ENCODE peak calls at places on chromosomes 12 and 14, in ten cellular contexts. One of them, this sample, is unnamed.

GRCh38 chr14:100474176-100474575 is 113.0 kb downstream of the BEGAIN start:
- DNase-seq in MCF 10A: no peak
- DNase-seq in ascending aorta: no peak
- DNase-seq in astrocyte of the spinal cord: peak
- DNase-seq in PC-9: no peak
- DNase-seq in IMR-90: no peak
- DNase-seq in choroid plexus epithelial cell: no peak
- DNase-seq in HCT116: no peak
- DNase-seq in brain microvascular endothelial cell: no peak
- DNase-seq in type B pancreatic cell: no peak
- DNase-seq in this sample: no peak

GRCh38 chr14:102979406-102979805 is 56.9 kb downstream of the AMN start:
- DNase-seq in MCF 10A: no peak
- DNase-seq in ascending aorta: no peak
- DNase-seq in astrocyte of the spinal cord: no peak
- DNase-seq in PC-9: no peak
- DNase-seq in IMR-90: no peak
- DNase-seq in choroid plexus epithelial cell: no peak
- DNase-seq in HCT116: no peak
- DNase-seq in brain microvascular endothelial cell: no peak
- DNase-seq in type B pancreatic cell: no peak
- DNase-seq in this sample: no peak

GRCh38 chr12:106304797-106305196 is 2.3 kb downstream of the TCP11L2 start:
- DNase-seq in MCF 10A: no peak
- DNase-seq in ascending aorta: no peak
- DNase-seq in astrocyte of the spinal cord: no peak
- DNase-seq in PC-9: no peak
- DNase-seq in IMR-90: no peak
- DNase-seq in choroid plexus epithelial cell: no peak
- DNase-seq in HCT116: no peak
- DNase-seq in brain microvascular endothelial cell: no peak
- DNase-seq in type B pancreatic cell: no peak
- DNase-seq in this sample: no peak

GRCh38 chr14:37974421-37974820 is 233.3 kb upstream of the SSTR1 start:
- DNase-seq in MCF 10A: no peak
- DNase-seq in ascending aorta: no peak
- DNase-seq in astrocyte of the spinal cord: no peak
- DNase-seq in PC-9: no peak
- DNase-seq in IMR-90: no peak
- DNase-seq in choroid plexus epithelial cell: no peak
- DNase-seq in HCT116: no peak
- DNase-seq in brain microvascular endothelial cell: no peak
- DNase-seq in type B pancreatic cell: no peak
- DNase-seq in this sample: no peak

GRCh38 chr14:70162353-70162752 is 26.4 kb downstream of the SLC8A3 start:
- DNase-seq in MCF 10A: no peak
- DNase-seq in ascending aorta: no peak
- DNase-seq in astrocyte of the spinal cord: no peak
- DNase-seq in PC-9: no peak
- DNase-seq in IMR-90: no peak
- DNase-seq in choroid plexus epithelial cell: no peak
- DNase-seq in HCT116: no peak
- DNase-seq in brain microvascular endothelial cell: no peak
- DNase-seq in type B pancreatic cell: no peak
- DNase-seq in this sample: no peak

GRCh38 chr12:15984097-15984800 is 73.1 kb downstream of the DERA start:
- DNase-seq in MCF 10A: no peak
- DNase-seq in ascending aorta: no peak
- DNase-seq in astrocyte of the spinal cord: no peak
- DNase-seq in PC-9: no peak
- DNase-seq in IMR-90: peak
- DNase-seq in choroid plexus epithelial cell: no peak
- DNase-seq in HCT116: no peak
- DNase-seq in brain microvascular endothelial cell: no peak
- DNase-seq in type B pancreatic cell: no peak
- DNase-seq in this sample: peak

GRCh38 chr12:11967356-11968040 is 103.2 kb upstream of the BCL2L14 start:
- DNase-seq in MCF 10A: no peak
- DNase-seq in ascending aorta: no peak
- DNase-seq in astrocyte of the spinal cord: peak
- DNase-seq in PC-9: no peak
- DNase-seq in IMR-90: no peak
- DNase-seq in choroid plexus epithelial cell: no peak
- DNase-seq in HCT116: no peak
- DNase-seq in brain microvascular endothelial cell: no peak
- DNase-seq in type B pancreatic cell: no peak
- DNase-seq in this sample: no peak

GRCh38 chr12:44000309-44000952 is 164.6 kb downstream of the TMEM117 start:
- DNase-seq in MCF 10A: peak
- DNase-seq in ascending aorta: no peak
- DNase-seq in astrocyte of the spinal cord: peak
- DNase-seq in PC-9: no peak
- DNase-seq in IMR-90: peak
- DNase-seq in choroid plexus epithelial cell: peak
- DNase-seq in HCT116: peak
- DNase-seq in brain microvascular endothelial cell: peak
- DNase-seq in type B pancreatic cell: no peak
- DNase-seq in this sample: peak

GRCh38 chr14:24299255-24300191 is at the start of the genes DHRS1 and NOP9:
- DNase-seq in MCF 10A: peak
- DNase-seq in ascending aorta: peak
- DNase-seq in astrocyte of the spinal cord: peak
- DNase-seq in PC-9: peak
- DNase-seq in IMR-90: peak
- DNase-seq in choroid plexus epithelial cell: peak
- DNase-seq in HCT116: peak
- DNase-seq in brain microvascular endothelial cell: peak
- DNase-seq in type B pancreatic cell: peak
- DNase-seq in this sample: peak

GRCh38 chr14:24296341-24297157 is 3.0 kb downstream of the DHRS1 start:
- DNase-seq in MCF 10A: peak
- DNase-seq in ascending aorta: no peak
- DNase-seq in astrocyte of the spinal cord: peak
- DNase-seq in PC-9: peak
- DNase-seq in IMR-90: peak
- DNase-seq in choroid plexus epithelial cell: peak
- DNase-seq in HCT116: no peak
- DNase-seq in brain microvascular endothelial cell: peak
- DNase-seq in type B pancreatic cell: no peak
- DNase-seq in this sample: no peak

GRCh38 chr14:24298892-24299254 is 707 bp downstream of the DHRS1 start:
- DNase-seq in MCF 10A: peak
- DNase-seq in ascending aorta: no peak
- DNase-seq in astrocyte of the spinal cord: peak
- DNase-seq in PC-9: peak
- DNase-seq in IMR-90: peak
- DNase-seq in choroid plexus epithelial cell: peak
- DNase-seq in HCT116: peak
- DNase-seq in brain microvascular endothelial cell: peak
- DNase-seq in type B pancreatic cell: no peak
- DNase-seq in this sample: no peak

GRCh38 chr14:24300326-24300980 is 803 bp downstream of the NOP9 start:
- DNase-seq in MCF 10A: no peak
- DNase-seq in ascending aorta: no peak
- DNase-seq in astrocyte of the spinal cord: no peak
- DNase-seq in PC-9: no peak
- DNase-seq in IMR-90: no peak
- DNase-seq in choroid plexus epithelial cell: no peak
- DNase-seq in HCT116: no peak
- DNase-seq in brain microvascular endothelial cell: no peak
- DNase-seq in type B pancreatic cell: no peak
- DNase-seq in this sample: no peak

DNA sequence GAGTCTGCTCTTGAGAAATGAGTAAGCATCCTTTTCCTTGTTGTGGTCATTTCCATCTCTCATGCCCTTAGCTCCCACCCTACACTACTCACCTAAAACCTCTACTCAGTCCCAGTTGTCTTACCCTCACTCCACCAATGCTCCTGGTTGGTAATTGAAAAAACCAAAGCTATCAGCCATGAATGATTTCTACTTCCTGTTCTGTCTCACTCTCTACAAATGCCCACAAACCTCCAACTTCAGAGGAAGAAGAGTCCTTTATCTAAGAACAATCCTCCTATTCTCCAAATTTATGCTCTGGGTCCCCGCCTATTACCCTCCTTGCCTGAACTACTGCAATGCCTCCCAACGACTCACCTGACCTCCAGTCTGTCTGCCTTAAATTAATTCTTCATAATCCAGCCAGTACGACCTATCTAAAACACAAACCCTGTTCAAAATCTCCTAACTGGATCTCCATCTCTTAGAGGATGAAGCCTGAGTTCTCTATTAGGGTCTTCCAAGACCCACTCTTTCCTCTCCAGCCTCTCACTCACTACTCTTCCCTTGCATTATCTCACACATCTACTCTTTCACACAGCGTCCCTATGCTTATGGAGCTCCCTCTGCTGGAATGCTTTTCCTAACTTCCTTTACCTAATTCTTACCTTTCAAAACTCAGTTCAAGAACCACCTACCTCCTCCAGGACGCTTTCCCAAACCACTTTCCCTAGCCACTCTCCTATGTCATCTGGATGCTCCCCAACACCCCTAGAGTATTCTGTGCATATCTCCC is 2.2 kb downstream of the DHRS1 start:
- DNase-seq in MCF 10A: peak
- DNase-seq in ascending aorta: no peak
- DNase-seq in astrocyte of the spinal cord: no peak
- DNase-seq in PC-9: no peak
- DNase-seq in IMR-90: peak
- DNase-seq in choroid plexus epithelial cell: peak
- DNase-seq in HCT116: no peak
- DNase-seq in brain microvascular endothelial cell: peak
- DNase-seq in type B pancreatic cell: no peak
- DNase-seq in this sample: no peak
- TF ChIP-seq CTCF in MCF 10A: peak
- TF ChIP-seq CTCF in ascending aorta: no peak
- TF ChIP-seq CTCF in astrocyte of the spinal cord: peak
- TF ChIP-seq CTCF in PC-9: peak
- TF ChIP-seq CTCF in IMR-90: peak
- TF ChIP-seq CTCF in choroid plexus epithelial cell: peak
- TF ChIP-seq CTCF in HCT116: peak
- TF ChIP-seq CTCF in brain microvascular endothelial cell: peak
- TF ChIP-seq CTCF in type B pancreatic cell: peak
- TF ChIP-seq CTCF in this sample: peak

DNA sequence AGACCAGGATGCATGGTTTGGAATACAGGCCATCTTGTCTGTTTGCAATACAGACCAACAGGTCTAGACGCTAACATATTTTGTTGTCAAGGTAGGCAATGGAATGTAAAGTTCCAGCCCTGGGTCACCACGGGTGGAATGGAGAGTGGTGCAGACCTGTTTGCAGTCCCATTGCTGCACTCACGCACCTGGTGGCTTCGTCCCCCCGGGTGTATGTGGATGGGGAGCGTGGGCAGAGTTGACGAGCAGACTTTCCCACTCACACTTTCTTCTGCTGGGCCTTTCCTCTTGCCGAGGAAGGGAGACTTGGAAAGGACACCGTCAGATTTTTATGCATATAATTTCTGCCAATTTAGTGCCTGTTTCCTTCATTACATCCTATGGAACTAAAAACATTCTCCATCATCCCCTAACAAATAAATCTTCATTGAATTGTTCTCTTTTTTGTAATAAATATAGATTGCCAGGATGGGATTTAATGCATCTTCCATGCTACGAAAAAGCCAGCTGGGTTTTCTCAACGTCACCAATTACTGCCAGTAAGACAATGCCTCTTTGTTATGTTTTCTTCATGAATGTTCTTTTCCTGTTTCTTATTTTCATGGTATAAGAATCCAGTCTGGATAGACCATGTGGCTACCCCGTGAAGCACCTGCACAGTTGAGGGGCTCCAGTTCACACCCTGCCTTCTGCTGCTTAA is 15.2 kb downstream of the DCAF4 start:
- DNase-seq in MCF 10A: no peak
- DNase-seq in ascending aorta: no peak
- DNase-seq in astrocyte of the spinal cord: no peak
- DNase-seq in PC-9: no peak
- DNase-seq in IMR-90: no peak
- DNase-seq in choroid plexus epithelial cell: no peak
- DNase-seq in HCT116: no peak
- DNase-seq in brain microvascular endothelial cell: no peak
- DNase-seq in type B pancreatic cell: no peak
- DNase-seq in this sample: no peak
- TF ChIP-seq CTCF in MCF 10A: no peak
- TF ChIP-seq CTCF in ascending aorta: no peak
- TF ChIP-seq CTCF in astrocyte of the spinal cord: no peak
- TF ChIP-seq CTCF in PC-9: no peak
- TF ChIP-seq CTCF in IMR-90: no peak
- TF ChIP-seq CTCF in choroid plexus epithelial cell: no peak
- TF ChIP-seq CTCF in HCT116: no peak
- TF ChIP-seq CTCF in brain microvascular endothelial cell: no peak
- TF ChIP-seq CTCF in type B pancreatic cell: no peak
- TF ChIP-seq CTCF in this sample: no peak

GRCh38 chr12:6360578-6361490 is 14.5 kb downstream of the SCNN1A start:
- DNase-seq in MCF 10A: no peak
- DNase-seq in ascending aorta: no peak
- DNase-seq in astrocyte of the spinal cord: no peak
- DNase-seq in PC-9: no peak
- DNase-seq in IMR-90: no peak
- DNase-seq in choroid plexus epithelial cell: no peak
- DNase-seq in HCT116: no peak
- DNase-seq in brain microvascular endothelial cell: no peak
- DNase-seq in type B pancreatic cell: no peak
- DNase-seq in this sample: no peak
- TF ChIP-seq CTCF in MCF 10A: no peak
- TF ChIP-seq CTCF in ascending aorta: no peak
- TF ChIP-seq CTCF in astrocyte of the spinal cord: no peak
- TF ChIP-seq CTCF in PC-9: no peak
- TF ChIP-seq CTCF in IMR-90: no peak
- TF ChIP-seq CTCF in choroid plexus epithelial cell: no peak
- TF ChIP-seq CTCF in HCT116: no peak
- TF ChIP-seq CTCF in brain microvascular endothelial cell: no peak
- TF ChIP-seq CTCF in type B pancreatic cell: no peak
- TF ChIP-seq CTCF in this sample: no peak

GRCh38 chr12:80713419-80713818 is 3.3 kb upstream of the MYF5 start:
- DNase-seq in MCF 10A: no peak
- DNase-seq in ascending aorta: no peak
- DNase-seq in astrocyte of the spinal cord: no peak
- DNase-seq in PC-9: no peak
- DNase-seq in IMR-90: no peak
- DNase-seq in choroid plexus epithelial cell: no peak
- DNase-seq in HCT116: no peak
- DNase-seq in brain microvascular endothelial cell: no peak
- DNase-seq in type B pancreatic cell: no peak
- DNase-seq in this sample: no peak

GRCh38 chr12:80714055-80714454 is 2.7 kb upstream of the MYF5 start:
- DNase-seq in MCF 10A: no peak
- DNase-seq in ascending aorta: no peak
- DNase-seq in astrocyte of the spinal cord: peak
- DNase-seq in PC-9: no peak
- DNase-seq in IMR-90: peak
- DNase-seq in choroid plexus epithelial cell: no peak
- DNase-seq in HCT116: no peak
- DNase-seq in brain microvascular endothelial cell: no peak
- DNase-seq in type B pancreatic cell: no peak
- DNase-seq in this sample: no peak

GRCh38 chr12:80714846-80715245 is 1.9 kb upstream of the MYF5 start:
- DNase-seq in MCF 10A: no peak
- DNase-seq in ascending aorta: no peak
- DNase-seq in astrocyte of the spinal cord: no peak
- DNase-seq in PC-9: no peak
- DNase-seq in IMR-90: no peak
- DNase-seq in choroid plexus epithelial cell: no peak
- DNase-seq in HCT116: no peak
- DNase-seq in brain microvascular endothelial cell: no peak
- DNase-seq in type B pancreatic cell: no peak
- DNase-seq in this sample: no peak

GRCh38 chr12:80716711-80717469 is at the start of gene MYF5:
- DNase-seq in MCF 10A: no peak
- DNase-seq in ascending aorta: no peak
- DNase-seq in astrocyte of the spinal cord: no peak
- DNase-seq in PC-9: no peak
- DNase-seq in IMR-90: no peak
- DNase-seq in choroid plexus epithelial cell: no peak
- DNase-seq in HCT116: no peak
- DNase-seq in brain microvascular endothelial cell: no peak
- DNase-seq in type B pancreatic cell: no peak
- DNase-seq in this sample: no peak

GRCh38 chr12:80715850-80716249 is 862 bp upstream of the MYF5 start:
- DNase-seq in MCF 10A: no peak
- DNase-seq in ascending aorta: no peak
- DNase-seq in astrocyte of the spinal cord: no peak
- DNase-seq in PC-9: no peak
- DNase-seq in IMR-90: no peak
- DNase-seq in choroid plexus epithelial cell: no peak
- DNase-seq in HCT116: no peak
- DNase-seq in brain microvascular endothelial cell: no peak
- DNase-seq in type B pancreatic cell: no peak
- DNase-seq in this sample: no peak
- TF ChIP-seq CTCF in MCF 10A: no peak
- TF ChIP-seq CTCF in ascending aorta: no peak
- TF ChIP-seq CTCF in astrocyte of the spinal cord: no peak
- TF ChIP-seq CTCF in PC-9: no peak
- TF ChIP-seq CTCF in IMR-90: no peak
- TF ChIP-seq CTCF in choroid plexus epithelial cell: no peak
- TF ChIP-seq CTCF in HCT116: no peak
- TF ChIP-seq CTCF in brain microvascular endothelial cell: no peak
- TF ChIP-seq CTCF in type B pancreatic cell: no peak
- TF ChIP-seq CTCF in this sample: no peak

This sample was measured in LNCaP clone FGC.